ENCODE peak calls at places on chromosomes 3 and 15, in six cellular contexts. One of them, this sample, is unnamed.

GRCh38 chr3:70882104-70882503 is 569.7 kb upstream of the MDFIC2 start:
- DNase-seq in neural crest cell: no peak
- DNase-seq in cerebellar nuclear complex: no peak
- DNase-seq in stimulated activated effector memory CD8-positive, alpha-beta T cell treated with anti-CD3 and anti-CD28 coated beads, Interleukin-12 subunit alpha, Interleukin-12 subunit beta, amount 100 ng/mL, for 72 hours: no peak
- DNase-seq in NCI-H2029 treated with DMSO at 0.1 percent for 48 hours: no peak
- DNase-seq in Kasumi-1: no peak
- DNase-seq in this sample: no peak

GRCh38 chr3:148883163-148883562 is 18.1 kb downstream of the CPA3 start:
- DNase-seq in neural crest cell: no peak
- DNase-seq in cerebellar nuclear complex: no peak
- DNase-seq in stimulated activated effector memory CD8-positive, alpha-beta T cell treated with anti-CD3 and anti-CD28 coated beads, Interleukin-12 subunit alpha, Interleukin-12 subunit beta, amount 100 ng/mL, for 72 hours: no peak
- DNase-seq in NCI-H2029 treated with DMSO at 0.1 percent for 48 hours: no peak
- DNase-seq in Kasumi-1: no peak
- DNase-seq in this sample: no peak

GRCh38 chr15:72172796-72173195 is 24.8 kb downstream of the GRAMD2A start:
- DNase-seq in neural crest cell: no peak
- DNase-seq in cerebellar nuclear complex: no peak
- DNase-seq in stimulated activated effector memory CD8-positive, alpha-beta T cell treated with anti-CD3 and anti-CD28 coated beads, Interleukin-12 subunit alpha, Interleukin-12 subunit beta, amount 100 ng/mL, for 72 hours: no peak
- DNase-seq in NCI-H2029 treated with DMSO at 0.1 percent for 48 hours: no peak
- DNase-seq in Kasumi-1: no peak
- DNase-seq in this sample: no peak

GRCh38 chr15:42736178-42736792 is 643 bp downstream of the CDAN1 start:
- DNase-seq in neural crest cell: peak; percentile 20
- DNase-seq in cerebellar nuclear complex: no peak
- DNase-seq in stimulated activated effector memory CD8-positive, alpha-beta T cell treated with anti-CD3 and anti-CD28 coated beads, Interleukin-12 subunit alpha, Interleukin-12 subunit beta, amount 100 ng/mL, for 72 hours: peak; percentile 70
- DNase-seq in NCI-H2029 treated with DMSO at 0.1 percent for 48 hours: no peak
- DNase-seq in Kasumi-1: no peak
- DNase-seq in this sample: no peak

GRCh38 chr3:64815195-64815627 is 127.4 kb upstream of the ADAMTS9 start:
- DNase-seq in neural crest cell: no peak
- DNase-seq in cerebellar nuclear complex: no peak
- DNase-seq in stimulated activated effector memory CD8-positive, alpha-beta T cell treated with anti-CD3 and anti-CD28 coated beads, Interleukin-12 subunit alpha, Interleukin-12 subunit beta, amount 100 ng/mL, for 72 hours: no peak
- DNase-seq in NCI-H2029 treated with DMSO at 0.1 percent for 48 hours: no peak
- DNase-seq in Kasumi-1: no peak
- DNase-seq in this sample: no peak

GRCh38 chr3:125055165-125055912 is 458 bp downstream of the HEG1 start:
- DNase-seq in neural crest cell: no peak
- DNase-seq in cerebellar nuclear complex: no peak
- DNase-seq in stimulated activated effector memory CD8-positive, alpha-beta T cell treated with anti-CD3 and anti-CD28 coated beads, Interleukin-12 subunit alpha, Interleukin-12 subunit beta, amount 100 ng/mL, for 72 hours: peak; percentile 57
- DNase-seq in NCI-H2029 treated with DMSO at 0.1 percent for 48 hours: no peak
- DNase-seq in Kasumi-1: no peak
- DNase-seq in this sample: no peak

GRCh38 chr3:12495749-12496452 is 11.6 kb downstream of the TSEN2 start:
- DNase-seq in neural crest cell: no peak
- DNase-seq in cerebellar nuclear complex: no peak
- DNase-seq in stimulated activated effector memory CD8-positive, alpha-beta T cell treated with anti-CD3 and anti-CD28 coated beads, Interleukin-12 subunit alpha, Interleukin-12 subunit beta, amount 100 ng/mL, for 72 hours: no peak
- DNase-seq in NCI-H2029 treated with DMSO at 0.1 percent for 48 hours: no peak
- DNase-seq in Kasumi-1: peak; percentile 23
- DNase-seq in this sample: no peak

GRCh38 chr3:96175500-96175899 is 638.9 kb upstream of the EPHA6 start:
- DNase-seq in neural crest cell: no peak
- DNase-seq in cerebellar nuclear complex: no peak
- DNase-seq in stimulated activated effector memory CD8-positive, alpha-beta T cell treated with anti-CD3 and anti-CD28 coated beads, Interleukin-12 subunit alpha, Interleukin-12 subunit beta, amount 100 ng/mL, for 72 hours: no peak
- DNase-seq in NCI-H2029 treated with DMSO at 0.1 percent for 48 hours: no peak
- DNase-seq in Kasumi-1: no peak
- DNase-seq in this sample: no peak

GRCh38 chr3:124793054-124793740 is 62.9 kb downstream of the UMPS start:
- DNase-seq in neural crest cell: no peak
- DNase-seq in cerebellar nuclear complex: no peak
- DNase-seq in stimulated activated effector memory CD8-positive, alpha-beta T cell treated with anti-CD3 and anti-CD28 coated beads, Interleukin-12 subunit alpha, Interleukin-12 subunit beta, amount 100 ng/mL, for 72 hours: no peak
- DNase-seq in NCI-H2029 treated with DMSO at 0.1 percent for 48 hours: no peak
- DNase-seq in Kasumi-1: no peak
- DNase-seq in this sample: no peak

GRCh38 chr3:195876297-195877031 is 31.9 kb downstream of the TNK2 start:
- DNase-seq in neural crest cell: no peak
- DNase-seq in cerebellar nuclear complex: no peak
- DNase-seq in stimulated activated effector memory CD8-positive, alpha-beta T cell treated with anti-CD3 and anti-CD28 coated beads, Interleukin-12 subunit alpha, Interleukin-12 subunit beta, amount 100 ng/mL, for 72 hours: no peak
- DNase-seq in NCI-H2029 treated with DMSO at 0.1 percent for 48 hours: no peak
- DNase-seq in Kasumi-1: no peak
- DNase-seq in this sample: no peak

GRCh38 chr3:147572970-147573340 is 163.8 kb downstream of the ZIC1 start:
- DNase-seq in neural crest cell: no peak
- DNase-seq in cerebellar nuclear complex: no peak
- DNase-seq in stimulated activated effector memory CD8-positive, alpha-beta T cell treated with anti-CD3 and anti-CD28 coated beads, Interleukin-12 subunit alpha, Interleukin-12 subunit beta, amount 100 ng/mL, for 72 hours: no peak
- DNase-seq in NCI-H2029 treated with DMSO at 0.1 percent for 48 hours: no peak
- DNase-seq in Kasumi-1: no peak
- DNase-seq in this sample: no peak

GRCh38 chr3:49469037-49469875 is 811 bp upstream of the DAG1 start:
- DNase-seq in neural crest cell: peak; percentile 58
- DNase-seq in cerebellar nuclear complex: no peak
- DNase-seq in stimulated activated effector memory CD8-positive, alpha-beta T cell treated with anti-CD3 and anti-CD28 coated beads, Interleukin-12 subunit alpha, Interleukin-12 subunit beta, amount 100 ng/mL, for 72 hours: no peak
- DNase-seq in NCI-H2029 treated with DMSO at 0.1 percent for 48 hours: no peak
- DNase-seq in Kasumi-1: peak; percentile 76
- DNase-seq in this sample: peak; percentile 89

GRCh38 chr3:55647675-55648074 is 160.6 kb upstream of the WNT5A start:
- DNase-seq in neural crest cell: no peak
- DNase-seq in cerebellar nuclear complex: no peak
- DNase-seq in stimulated activated effector memory CD8-positive, alpha-beta T cell treated with anti-CD3 and anti-CD28 coated beads, Interleukin-12 subunit alpha, Interleukin-12 subunit beta, amount 100 ng/mL, for 72 hours: no peak
- DNase-seq in NCI-H2029 treated with DMSO at 0.1 percent for 48 hours: no peak
- DNase-seq in Kasumi-1: no peak
- DNase-seq in this sample: no peak

GRCh38 chr3:183085634-183086390 is 13.5 kb downstream of the MCCC1 start:
- DNase-seq in neural crest cell: peak; percentile 14
- DNase-seq in cerebellar nuclear complex: no peak
- DNase-seq in stimulated activated effector memory CD8-positive, alpha-beta T cell treated with anti-CD3 and anti-CD28 coated beads, Interleukin-12 subunit alpha, Interleukin-12 subunit beta, amount 100 ng/mL, for 72 hours: no peak
- DNase-seq in NCI-H2029 treated with DMSO at 0.1 percent for 48 hours: no peak
- DNase-seq in Kasumi-1: no peak
- DNase-seq in this sample: no peak

GRCh38 chr3:106317141-106318055 is 448.6 kb upstream of the CBLB start:
- DNase-seq in neural crest cell: no peak
- DNase-seq in cerebellar nuclear complex: no peak
- DNase-seq in stimulated activated effector memory CD8-positive, alpha-beta T cell treated with anti-CD3 and anti-CD28 coated beads, Interleukin-12 subunit alpha, Interleukin-12 subunit beta, amount 100 ng/mL, for 72 hours: no peak
- DNase-seq in NCI-H2029 treated with DMSO at 0.1 percent for 48 hours: no peak
- DNase-seq in Kasumi-1: no peak
- DNase-seq in this sample: no peak

GRCh38 chr15:79025201-79025600 is 65.4 kb downstream of the RASGRF1 start:
- DNase-seq in neural crest cell: no peak
- DNase-seq in cerebellar nuclear complex: no peak
- DNase-seq in stimulated activated effector memory CD8-positive, alpha-beta T cell treated with anti-CD3 and anti-CD28 coated beads, Interleukin-12 subunit alpha, Interleukin-12 subunit beta, amount 100 ng/mL, for 72 hours: no peak
- DNase-seq in NCI-H2029 treated with DMSO at 0.1 percent for 48 hours: no peak
- DNase-seq in Kasumi-1: peak; percentile 53
- DNase-seq in this sample: no peak

GRCh38 chr3:33089515-33089914 is 7.4 kb downstream of the GLB1 start:
- DNase-seq in neural crest cell: no peak
- DNase-seq in cerebellar nuclear complex: no peak
- DNase-seq in stimulated activated effector memory CD8-positive, alpha-beta T cell treated with anti-CD3 and anti-CD28 coated beads, Interleukin-12 subunit alpha, Interleukin-12 subunit beta, amount 100 ng/mL, for 72 hours: no peak
- DNase-seq in NCI-H2029 treated with DMSO at 0.1 percent for 48 hours: no peak
- DNase-seq in Kasumi-1: peak; percentile 14
- DNase-seq in this sample: no peak

GRCh38 chr15:56528136-56528535 is 63.2 kb upstream of the MNS1 start:
- DNase-seq in neural crest cell: no peak
- DNase-seq in cerebellar nuclear complex: no peak
- DNase-seq in stimulated activated effector memory CD8-positive, alpha-beta T cell treated with anti-CD3 and anti-CD28 coated beads, Interleukin-12 subunit alpha, Interleukin-12 subunit beta, amount 100 ng/mL, for 72 hours: no peak
- DNase-seq in NCI-H2029 treated with DMSO at 0.1 percent for 48 hours: no peak
- DNase-seq in Kasumi-1: no peak
- DNase-seq in this sample: no peak

GRCh38 chr3:62049033-62049432 is 324.3 kb downstream of the FEZF2 start:
- DNase-seq in neural crest cell: no peak
- DNase-seq in cerebellar nuclear complex: no peak
- DNase-seq in stimulated activated effector memory CD8-positive, alpha-beta T cell treated with anti-CD3 and anti-CD28 coated beads, Interleukin-12 subunit alpha, Interleukin-12 subunit beta, amount 100 ng/mL, for 72 hours: no peak
- DNase-seq in NCI-H2029 treated with DMSO at 0.1 percent for 48 hours: no peak
- DNase-seq in Kasumi-1: no peak
- DNase-seq in this sample: no peak

GRCh38 chr3:13764161-13764560 is 115.7 kb downstream of the WNT7A start:
- DNase-seq in neural crest cell: no peak
- DNase-seq in cerebellar nuclear complex: no peak
- DNase-seq in stimulated activated effector memory CD8-positive, alpha-beta T cell treated with anti-CD3 and anti-CD28 coated beads, Interleukin-12 subunit alpha, Interleukin-12 subunit beta, amount 100 ng/mL, for 72 hours: no peak
- DNase-seq in NCI-H2029 treated with DMSO at 0.1 percent for 48 hours: no peak
- DNase-seq in Kasumi-1: no peak
- DNase-seq in this sample: no peak

GRCh38 chr15:78315686-78316085 is 16.3 kb upstream of the SKIC8 start:
- DNase-seq in neural crest cell: peak; percentile 49
- DNase-seq in cerebellar nuclear complex: no peak
- DNase-seq in stimulated activated effector memory CD8-positive, alpha-beta T cell treated with anti-CD3 and anti-CD28 coated beads, Interleukin-12 subunit alpha, Interleukin-12 subunit beta, amount 100 ng/mL, for 72 hours: no peak
- DNase-seq in NCI-H2029 treated with DMSO at 0.1 percent for 48 hours: no peak
- DNase-seq in Kasumi-1: peak; percentile 10
- DNase-seq in this sample: no peak

GRCh38 chr3:196012481-196012880 is 69.4 kb downstream of the TFRC start:
- DNase-seq in neural crest cell: no peak
- DNase-seq in cerebellar nuclear complex: no peak
- DNase-seq in stimulated activated effector memory CD8-positive, alpha-beta T cell treated with anti-CD3 and anti-CD28 coated beads, Interleukin-12 subunit alpha, Interleukin-12 subunit beta, amount 100 ng/mL, for 72 hours: no peak
- DNase-seq in NCI-H2029 treated with DMSO at 0.1 percent for 48 hours: no peak
- DNase-seq in Kasumi-1: no peak
- DNase-seq in this sample: no peak

GRCh38 chr15:22947101-22948000 is 32.8 kb downstream of the CYFIP1 start:
- DNase-seq in neural crest cell: no peak
- DNase-seq in cerebellar nuclear complex: no peak
- DNase-seq in stimulated activated effector memory CD8-positive, alpha-beta T cell treated with anti-CD3 and anti-CD28 coated beads, Interleukin-12 subunit alpha, Interleukin-12 subunit beta, amount 100 ng/mL, for 72 hours: no peak
- DNase-seq in NCI-H2029 treated with DMSO at 0.1 percent for 48 hours: no peak
- DNase-seq in Kasumi-1: no peak
- DNase-seq in this sample: no peak

GRCh38 chr15:66462630-66463029 is 34.9 kb downstream of the SNAPC5 start:
- DNase-seq in neural crest cell: no peak
- DNase-seq in cerebellar nuclear complex: no peak
- DNase-seq in stimulated activated effector memory CD8-positive, alpha-beta T cell treated with anti-CD3 and anti-CD28 coated beads, Interleukin-12 subunit alpha, Interleukin-12 subunit beta, amount 100 ng/mL, for 72 hours: no peak
- DNase-seq in NCI-H2029 treated with DMSO at 0.1 percent for 48 hours: no peak
- DNase-seq in Kasumi-1: no peak
- DNase-seq in this sample: no peak

GRCh38 chr3:138974467-138974866 is 27.4 kb downstream of the FOXL2NB start:
- DNase-seq in neural crest cell: no peak
- DNase-seq in cerebellar nuclear complex: no peak
- DNase-seq in stimulated activated effector memory CD8-positive, alpha-beta T cell treated with anti-CD3 and anti-CD28 coated beads, Interleukin-12 subunit alpha, Interleukin-12 subunit beta, amount 100 ng/mL, for 72 hours: no peak
- DNase-seq in NCI-H2029 treated with DMSO at 0.1 percent for 48 hours: no peak
- DNase-seq in Kasumi-1: peak; percentile 25
- DNase-seq in this sample: no peak

GRCh38 chr3:189799366-189799765 is 168.2 kb downstream of the TP63 start:
- DNase-seq in neural crest cell: no peak
- DNase-seq in cerebellar nuclear complex: no peak
- DNase-seq in stimulated activated effector memory CD8-positive, alpha-beta T cell treated with anti-CD3 and anti-CD28 coated beads, Interleukin-12 subunit alpha, Interleukin-12 subunit beta, amount 100 ng/mL, for 72 hours: no peak
- DNase-seq in NCI-H2029 treated with DMSO at 0.1 percent for 48 hours: no peak
- DNase-seq in Kasumi-1: no peak
- DNase-seq in this sample: no peak

GRCh38 chr15:73324496-73325170 is 44.1 kb downstream of the HCN4 start:
- DNase-seq in neural crest cell: no peak
- DNase-seq in cerebellar nuclear complex: no peak
- DNase-seq in stimulated activated effector memory CD8-positive, alpha-beta T cell treated with anti-CD3 and anti-CD28 coated beads, Interleukin-12 subunit alpha, Interleukin-12 subunit beta, amount 100 ng/mL, for 72 hours: no peak
- DNase-seq in NCI-H2029 treated with DMSO at 0.1 percent for 48 hours: no peak
- DNase-seq in Kasumi-1: no peak
- DNase-seq in this sample: no peak

GRCh38 chr3:111714305-111714704 is 119.2 kb upstream of the ZBED2 start:
- DNase-seq in neural crest cell: no peak
- DNase-seq in cerebellar nuclear complex: no peak
- DNase-seq in stimulated activated effector memory CD8-positive, alpha-beta T cell treated with anti-CD3 and anti-CD28 coated beads, Interleukin-12 subunit alpha, Interleukin-12 subunit beta, amount 100 ng/mL, for 72 hours: no peak
- DNase-seq in NCI-H2029 treated with DMSO at 0.1 percent for 48 hours: no peak
- DNase-seq in Kasumi-1: peak; percentile 5
- DNase-seq in this sample: no peak